ENCODE peak calls at places on chromosomes 16 and 17, in six cellular contexts. One of them, this sample, is unnamed. For H3K27me3, the result is how much of the 10 kb centered on the place peaks cover.

GRCh38 chr17:68425979-68426378 is 31.3 kb downstream of the WIPI1 start:
- DNase-seq in hepatocyte: no peak
- DNase-seq in left ventricle myocardium inferior: no peak
- DNase-seq in mesenchymal stem cell: no peak
- DNase-seq in lower lobe of right lung: no peak
- DNase-seq in effector memory CD4-positive, alpha-beta T cell: no peak
- DNase-seq in this sample: no peak

GRCh38 chr17:9432121-9432866 is 143.3 kb downstream of the STX8 start:
- DNase-seq in hepatocyte: no peak
- DNase-seq in left ventricle myocardium inferior: no peak
- DNase-seq in mesenchymal stem cell: peak
- DNase-seq in lower lobe of right lung: no peak
- DNase-seq in effector memory CD4-positive, alpha-beta T cell: no peak
- DNase-seq in this sample: no peak

GRCh38 chr17:42457107-42457787 is 1.4 kb upstream of the ATP6V0A1 start:
- DNase-seq in hepatocyte: no peak
- DNase-seq in left ventricle myocardium inferior: no peak
- DNase-seq in mesenchymal stem cell: peak
- DNase-seq in lower lobe of right lung: no peak
- DNase-seq in effector memory CD4-positive, alpha-beta T cell: no peak
- DNase-seq in this sample: no peak

GRCh38 chr17:4899341-4900230 is at the start of gene C17orf107:
- DNase-seq in hepatocyte: peak
- DNase-seq in left ventricle myocardium inferior: peak
- DNase-seq in mesenchymal stem cell: no peak
- DNase-seq in lower lobe of right lung: peak
- DNase-seq in effector memory CD4-positive, alpha-beta T cell: peak
- DNase-seq in this sample: no peak

GRCh38 chr17:72699566-72699965 is 392.9 kb downstream of the SLC39A11 start:
- DNase-seq in hepatocyte: no peak
- DNase-seq in left ventricle myocardium inferior: no peak
- DNase-seq in mesenchymal stem cell: no peak
- DNase-seq in lower lobe of right lung: no peak
- DNase-seq in effector memory CD4-positive, alpha-beta T cell: no peak
- DNase-seq in this sample: no peak

GRCh38 chr16:12971216-12971615 is 69.8 kb downstream of the SHISA9 start:
- DNase-seq in hepatocyte: peak
- DNase-seq in left ventricle myocardium inferior: no peak
- DNase-seq in mesenchymal stem cell: no peak
- DNase-seq in lower lobe of right lung: no peak
- DNase-seq in effector memory CD4-positive, alpha-beta T cell: no peak
- DNase-seq in this sample: peak

GRCh38 chr16:84907575-84907974 is 87.8 kb downstream of the CRISPLD2 start:
- DNase-seq in hepatocyte: no peak
- DNase-seq in left ventricle myocardium inferior: no peak
- DNase-seq in mesenchymal stem cell: peak
- DNase-seq in lower lobe of right lung: no peak
- DNase-seq in effector memory CD4-positive, alpha-beta T cell: no peak
- DNase-seq in this sample: no peak

GRCh38 chr16:19757762-19758595 is 39.9 kb downstream of the IQCK start:
- DNase-seq in hepatocyte: no peak
- DNase-seq in left ventricle myocardium inferior: no peak
- DNase-seq in mesenchymal stem cell: no peak
- DNase-seq in lower lobe of right lung: no peak
- DNase-seq in effector memory CD4-positive, alpha-beta T cell: no peak
- DNase-seq in this sample: no peak

GRCh38 chr16:72198021-72198420 is 26.1 kb upstream of the PMFBP1 start:
- DNase-seq in hepatocyte: peak
- DNase-seq in left ventricle myocardium inferior: no peak
- DNase-seq in mesenchymal stem cell: peak
- DNase-seq in lower lobe of right lung: no peak
- DNase-seq in effector memory CD4-positive, alpha-beta T cell: no peak
- DNase-seq in this sample: no peak

GRCh38 chr17:55510986-55511721 is at the start of gene SMIM36:
- DNase-seq in hepatocyte: no peak
- DNase-seq in left ventricle myocardium inferior: no peak
- DNase-seq in mesenchymal stem cell: no peak
- DNase-seq in lower lobe of right lung: no peak
- DNase-seq in effector memory CD4-positive, alpha-beta T cell: no peak
- DNase-seq in this sample: peak

GRCh38 chr17:55518549-55518948 is 7.3 kb upstream of the SMIM36 start:
- DNase-seq in hepatocyte: no peak
- DNase-seq in left ventricle myocardium inferior: no peak
- DNase-seq in mesenchymal stem cell: no peak
- DNase-seq in lower lobe of right lung: no peak
- DNase-seq in effector memory CD4-positive, alpha-beta T cell: no peak
- DNase-seq in this sample: no peak

GRCh38 chr17:55513885-55514590 is 2.8 kb upstream of the SMIM36 start:
- DNase-seq in hepatocyte: peak
- DNase-seq in left ventricle myocardium inferior: peak
- DNase-seq in mesenchymal stem cell: peak
- DNase-seq in lower lobe of right lung: peak
- DNase-seq in effector memory CD4-positive, alpha-beta T cell: peak
- DNase-seq in this sample: peak
- H3K4me3 ChIP-seq in hepatocyte: no peak
- H3K4me3 ChIP-seq in left ventricle myocardium inferior: no peak
- H3K4me3 ChIP-seq in mesenchymal stem cell: no peak
- H3K4me3 ChIP-seq in lower lobe of right lung: no peak
- H3K4me3 ChIP-seq in effector memory CD4-positive, alpha-beta T cell: no peak
- H3K4me3 ChIP-seq in this sample: no peak

DNA sequence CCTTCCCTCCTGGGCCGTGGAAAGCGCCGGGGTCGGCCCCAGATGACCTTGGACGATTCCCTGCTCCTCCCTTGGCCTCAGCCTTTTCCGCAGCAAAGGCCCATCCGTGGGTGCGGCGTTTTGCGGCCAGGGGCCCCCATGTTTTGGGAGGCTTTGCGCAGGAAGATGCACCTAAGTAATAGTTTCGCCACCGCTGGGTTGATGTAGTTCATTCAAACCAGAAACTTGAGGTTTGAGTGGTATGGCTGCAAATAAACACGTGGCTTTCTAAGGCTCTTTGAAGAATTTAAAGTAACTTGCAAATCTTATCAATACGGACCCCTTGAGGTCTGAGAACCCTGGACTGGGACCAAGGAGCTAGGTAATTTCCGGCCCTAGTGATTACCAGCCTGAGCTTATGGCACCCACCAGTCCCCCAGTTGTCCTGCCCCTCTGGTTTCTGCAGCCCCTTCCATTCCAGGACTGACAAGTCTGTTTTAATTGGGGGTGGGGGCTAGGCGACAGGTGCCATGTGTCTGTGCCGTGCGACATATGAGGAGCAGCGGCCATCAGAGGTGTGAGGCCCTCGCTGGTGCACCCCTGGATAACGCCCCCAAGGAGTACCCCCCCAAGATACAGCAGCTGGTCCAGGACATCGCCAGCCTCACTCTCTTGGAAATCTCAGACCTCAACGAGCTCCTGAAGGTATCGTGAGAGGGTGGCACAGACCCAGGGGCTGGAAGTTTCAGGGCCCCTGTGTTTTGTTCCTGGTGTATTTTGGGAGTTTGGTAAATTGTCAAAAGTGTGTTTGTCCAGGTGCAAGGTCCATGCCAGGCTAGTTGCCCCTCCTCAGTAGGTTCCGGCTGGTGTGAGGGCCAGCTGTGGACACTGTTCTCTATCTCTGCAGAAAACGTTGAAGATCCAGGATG is 834 bp downstream of the MRPL12 start:
- DNase-seq in hepatocyte: no peak
- DNase-seq in left ventricle myocardium inferior: no peak
- DNase-seq in mesenchymal stem cell: no peak
- DNase-seq in lower lobe of right lung: no peak
- DNase-seq in effector memory CD4-positive, alpha-beta T cell: no peak
- DNase-seq in this sample: no peak
- H3K27ac ChIP-seq in hepatocyte: peak
- H3K27ac ChIP-seq in left ventricle myocardium inferior: peak
- H3K27ac ChIP-seq in mesenchymal stem cell: peak
- H3K27ac ChIP-seq in lower lobe of right lung: peak
- H3K27ac ChIP-seq in effector memory CD4-positive, alpha-beta T cell: peak
- H3K27ac ChIP-seq in this sample: peak

GRCh38 chr16:49278567-49278827 is 3.1 kb downstream of the CBLN1 start:
- DNase-seq in hepatocyte: no peak
- DNase-seq in left ventricle myocardium inferior: no peak
- DNase-seq in mesenchymal stem cell: no peak
- DNase-seq in lower lobe of right lung: no peak
- DNase-seq in effector memory CD4-positive, alpha-beta T cell: no peak
- DNase-seq in this sample: no peak

GRCh38 chr16:49280861-49281331 is 742 bp downstream of the CBLN1 start:
- DNase-seq in hepatocyte: no peak
- DNase-seq in left ventricle myocardium inferior: no peak
- DNase-seq in mesenchymal stem cell: no peak
- DNase-seq in lower lobe of right lung: no peak
- DNase-seq in effector memory CD4-positive, alpha-beta T cell: no peak
- DNase-seq in this sample: no peak

GRCh38 chr16:49278944-49279725 is 2.5 kb downstream of the CBLN1 start:
- DNase-seq in hepatocyte: no peak
- DNase-seq in left ventricle myocardium inferior: no peak
- DNase-seq in mesenchymal stem cell: no peak
- DNase-seq in lower lobe of right lung: no peak
- DNase-seq in effector memory CD4-positive, alpha-beta T cell: no peak
- DNase-seq in this sample: no peak

GRCh38 chr16:49281481-49281842 is at the start of gene CBLN1:
- DNase-seq in hepatocyte: no peak
- DNase-seq in left ventricle myocardium inferior: no peak
- DNase-seq in mesenchymal stem cell: no peak
- DNase-seq in lower lobe of right lung: no peak
- DNase-seq in effector memory CD4-positive, alpha-beta T cell: no peak
- DNase-seq in this sample: no peak

DNA sequence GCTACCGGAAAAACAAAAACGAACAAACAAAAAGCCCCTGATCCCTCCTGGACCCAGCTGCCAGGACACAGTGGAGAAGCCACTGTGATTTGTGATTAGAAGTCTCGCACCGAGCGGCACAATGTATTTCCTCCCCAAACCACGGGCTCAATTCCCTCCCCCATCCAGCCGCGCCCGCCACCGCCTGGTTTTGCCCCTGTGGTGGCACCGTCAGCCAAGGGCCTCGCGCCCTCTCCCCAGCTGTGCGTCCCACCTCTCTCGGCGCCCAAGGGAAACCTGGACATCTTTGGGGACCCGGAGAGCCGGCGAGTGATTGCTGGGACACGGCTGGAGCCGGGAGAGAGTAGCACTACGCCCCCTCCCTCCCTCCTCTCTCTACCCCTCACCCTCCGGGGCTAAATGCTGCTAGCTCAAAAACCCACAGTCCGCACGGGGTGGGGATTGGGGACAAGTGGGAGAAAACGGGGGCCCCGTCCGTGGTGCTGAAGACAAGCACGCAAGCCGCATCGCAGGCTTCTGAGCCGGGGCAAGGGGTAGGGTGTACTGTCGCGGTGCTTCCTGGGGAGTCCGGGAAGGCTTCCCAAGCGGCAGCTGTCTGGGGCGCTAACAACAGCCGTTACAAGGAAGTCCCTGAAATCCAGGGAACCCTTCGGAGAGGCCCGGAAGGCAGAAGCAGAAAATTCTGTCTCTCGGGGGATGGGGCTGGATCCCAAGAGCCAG is 1.5 kb downstream of the CBLN1 start:
- DNase-seq in hepatocyte: peak
- DNase-seq in left ventricle myocardium inferior: no peak
- DNase-seq in mesenchymal stem cell: no peak
- DNase-seq in lower lobe of right lung: no peak
- DNase-seq in effector memory CD4-positive, alpha-beta T cell: no peak
- DNase-seq in this sample: peak
- H3K27me3 ChIP-seq in hepatocyte: half or more
- H3K27me3 ChIP-seq in left ventricle myocardium inferior: half or more
- H3K27me3 ChIP-seq in mesenchymal stem cell: half or more
- H3K27me3 ChIP-seq in lower lobe of right lung: half or more
- H3K27me3 ChIP-seq in effector memory CD4-positive, alpha-beta T cell: under half
- H3K27me3 ChIP-seq in this sample: under half

GRCh38 chr17:49496866-49497146 is 1.7 kb downstream of the NGFR start:
- DNase-seq in hepatocyte: no peak
- DNase-seq in left ventricle myocardium inferior: no peak
- DNase-seq in mesenchymal stem cell: no peak
- DNase-seq in lower lobe of right lung: no peak
- DNase-seq in effector memory CD4-positive, alpha-beta T cell: no peak
- DNase-seq in this sample: no peak
- H3K4me3 ChIP-seq in hepatocyte: peak
- H3K4me3 ChIP-seq in left ventricle myocardium inferior: peak
- H3K4me3 ChIP-seq in mesenchymal stem cell: peak
- H3K4me3 ChIP-seq in lower lobe of right lung: peak
- H3K4me3 ChIP-seq in effector memory CD4-positive, alpha-beta T cell: peak
- H3K4me3 ChIP-seq in this sample: peak

DNA sequence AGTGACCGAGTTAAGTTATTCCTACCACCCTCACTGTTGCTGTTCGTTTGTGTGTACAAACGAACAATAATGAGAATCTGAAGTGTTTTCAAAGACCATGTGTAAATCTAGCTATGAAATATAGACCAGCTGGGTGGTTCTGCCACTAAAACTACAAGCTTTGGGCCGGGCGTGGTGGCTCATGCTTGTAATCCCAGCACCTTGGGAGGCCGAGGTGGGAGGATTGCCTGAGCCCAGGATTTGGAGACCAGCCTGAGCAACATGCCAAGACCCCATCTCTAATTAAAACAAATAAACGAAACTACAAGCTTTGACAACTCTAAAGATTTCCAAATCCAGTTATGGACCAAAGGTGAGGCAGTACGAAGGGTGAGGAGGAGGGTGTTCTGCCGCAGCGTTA is 973 bp downstream of the RECQL5 start:
- DNase-seq in hepatocyte: no peak
- DNase-seq in left ventricle myocardium inferior: no peak
- DNase-seq in mesenchymal stem cell: no peak
- DNase-seq in lower lobe of right lung: no peak
- DNase-seq in effector memory CD4-positive, alpha-beta T cell: no peak
- DNase-seq in this sample: no peak
- H3K27ac ChIP-seq in hepatocyte: no peak
- H3K27ac ChIP-seq in left ventricle myocardium inferior: no peak
- H3K27ac ChIP-seq in mesenchymal stem cell: no peak
- H3K27ac ChIP-seq in lower lobe of right lung: no peak
- H3K27ac ChIP-seq in effector memory CD4-positive, alpha-beta T cell: no peak
- H3K27ac ChIP-seq in this sample: no peak

GRCh38 chr16:1173778-1174451 is 21.0 kb downstream of the CACNA1H start:
- DNase-seq in hepatocyte: no peak
- DNase-seq in left ventricle myocardium inferior: no peak
- DNase-seq in mesenchymal stem cell: no peak
- DNase-seq in lower lobe of right lung: no peak
- DNase-seq in effector memory CD4-positive, alpha-beta T cell: no peak
- DNase-seq in this sample: no peak
- H3K27me3 ChIP-seq in hepatocyte: under half
- H3K27me3 ChIP-seq in left ventricle myocardium inferior: half or more
- H3K27me3 ChIP-seq in mesenchymal stem cell: under half
- H3K27me3 ChIP-seq in lower lobe of right lung: under half
- H3K27me3 ChIP-seq in effector memory CD4-positive, alpha-beta T cell: under half
- H3K27me3 ChIP-seq in this sample: under half

GRCh38 chr17:55466671-55467070 is 44.6 kb downstream of the SMIM36 start:
- DNase-seq in hepatocyte: no peak
- DNase-seq in left ventricle myocardium inferior: no peak
- DNase-seq in mesenchymal stem cell: no peak
- DNase-seq in lower lobe of right lung: no peak
- DNase-seq in effector memory CD4-positive, alpha-beta T cell: no peak
- DNase-seq in this sample: no peak
- H3K4me3 ChIP-seq in hepatocyte: no peak
- H3K4me3 ChIP-seq in left ventricle myocardium inferior: no peak
- H3K4me3 ChIP-seq in mesenchymal stem cell: no peak
- H3K4me3 ChIP-seq in lower lobe of right lung: no peak
- H3K4me3 ChIP-seq in effector memory CD4-positive, alpha-beta T cell: no peak
- H3K4me3 ChIP-seq in this sample: no peak

GRCh38 chr16:30715777-30716445 is 16.9 kb downstream of the SRCAP start:
- DNase-seq in hepatocyte: no peak
- DNase-seq in left ventricle myocardium inferior: no peak
- DNase-seq in mesenchymal stem cell: peak
- DNase-seq in lower lobe of right lung: no peak
- DNase-seq in effector memory CD4-positive, alpha-beta T cell: peak
- DNase-seq in this sample: no peak
- H3K27ac ChIP-seq in hepatocyte: peak
- H3K27ac ChIP-seq in left ventricle myocardium inferior: no peak
- H3K27ac ChIP-seq in mesenchymal stem cell: no peak
- H3K27ac ChIP-seq in lower lobe of right lung: peak
- H3K27ac ChIP-seq in effector memory CD4-positive, alpha-beta T cell: peak
- H3K27ac ChIP-seq in this sample: no peak

GRCh38 chr17:61117983-61118382 is 281.7 kb upstream of the TBX2 start:
- DNase-seq in hepatocyte: no peak
- DNase-seq in left ventricle myocardium inferior: no peak
- DNase-seq in mesenchymal stem cell: no peak
- DNase-seq in lower lobe of right lung: no peak
- DNase-seq in effector memory CD4-positive, alpha-beta T cell: no peak
- DNase-seq in this sample: no peak
- H3K27me3 ChIP-seq in hepatocyte: under half
- H3K27me3 ChIP-seq in left ventricle myocardium inferior: under half
- H3K27me3 ChIP-seq in mesenchymal stem cell: under half
- H3K27me3 ChIP-seq in lower lobe of right lung: under half
- H3K27me3 ChIP-seq in effector memory CD4-positive, alpha-beta T cell: under half
- H3K27me3 ChIP-seq in this sample: under half

This sample was measured in WERI-Rb-1.